ENCODE peak calls at places on chromosomes 12 and 14, in six cellular contexts. A, G, T, V, R and F are unnamed samples.

GRCh38 chr12:119369907-119370546 is 35.5 kb downstream of the CCDC60 start:
- DNase-seq in G (no peak), R (no peak), A (no peak), V (no peak), T (no peak), F (no peak)

GRCh38 chr12:95117178-95117599 is 43.8 kb upstream of the NR2C1 start:
- DNase-seq in G (peak; percentile 27), V (peak; percentile 83), R (peak; percentile 55), T (no peak), A (peak; percentile 39), F (no peak)

GRCh38 chr12:5259523-5259922 is 172.4 kb upstream of the NTF3 start:
- DNase-seq in A (no peak), V (no peak), G (no peak), R (no peak), T (no peak), F (no peak)

GRCh38 chr14:85531594-85532391 is 1.8 kb downstream of the FLRT2 start:
- DNase-seq in T (peak; percentile 76), V (peak; percentile 84), G (no peak), R (no peak), A (peak; percentile 74), F (peak; percentile 55)

GRCh38 chr14:55411426-55412389 is at the start of gene ATG14:
- DNase-seq in R (peak; percentile 59), G (peak; percentile 48), A (peak; percentile 93), V (peak; percentile 94), T (peak; percentile 88), F (peak; percentile 85)

GRCh38 chr12:6605425-6606330 is 1.5 kb downstream of the CHD4 start:
- DNase-seq in R (peak; percentile 29), A (peak; percentile 40), V (no peak), T (no peak), G (no peak), F (peak; percentile 17)

GRCh38 chr12:105741786-105742566 is 396.8 kb downstream of the NUAK1 start:
- DNase-seq in G (no peak), R (no peak), V (peak; percentile 44), T (no peak), A (peak; percentile 5), F (peak; percentile 16)

GRCh38 chr14:77065851-77066554 is 32.1 kb upstream of the CIPC start:
- DNase-seq in V (no peak), T (no peak), A (no peak), G (no peak), R (no peak), F (no peak)

GRCh38 chr12:106973545-106973944 is 13.4 kb downstream of the MTERF2 start:
- DNase-seq in R (no peak), A (no peak), G (no peak), T (no peak), V (no peak), F (no peak)

GRCh38 chr12:43728117-43728516 is 30.5 kb downstream of the PUS7L start:
- DNase-seq in R (no peak), A (no peak), T (no peak), G (no peak), V (no peak), F (no peak)

GRCh38 chr12:57138526-57139272 is 8.7 kb downstream of the LRP1-AS start:
- DNase-seq in V (peak; percentile 60), G (no peak), A (no peak), T (peak; percentile 94), R (no peak), F (peak; percentile 88)

GRCh38 chr14:64673748-64674147 is 30.5 kb upstream of the PLEKHG3 start:
- DNase-seq in R (peak; percentile 40), A (no peak), T (peak; percentile 53), G (no peak), V (no peak), F (no peak)

GRCh38 chr12:28539691-28540323 is 349.6 kb downstream of the CCDC91 start:
- DNase-seq in R (no peak), G (no peak), V (no peak), T (no peak), A (no peak), F (no peak)

GRCh38 chr12:40224439-40225291 is at the start of gene LRRK2:
- DNase-seq in T (peak; percentile 92), G (peak; percentile 13), V (peak; percentile 83), R (peak; percentile 20), A (peak; percentile 79), F (peak; percentile 88)

GRCh38 chr12:11834104-11834812 is 184.8 kb downstream of the ETV6 start:
- DNase-seq in T (no peak), A (no peak), V (no peak), G (no peak), R (no peak), F (no peak)

GRCh38 chr14:75884198-75884611 is 97.6 kb downstream of the TGFB3 start:
- DNase-seq in G (no peak), R (no peak), T (no peak), V (no peak), A (peak; percentile 57), F (no peak)